ENCODE peak calls at places on chromosomes 13 and 19, in five cellular contexts. X is A549, O is heart right ventricle, K is HFF-Myc, U is AG09309. Y is an unnamed sample.

GRCh38 chr13:45472171-45472705 is 7.5 kb downstream of the COG3 start:
- DNase-seq in X (no peak), O (no peak), K (no peak), U (no peak), Y (no peak)

GRCh38 chr13:41944635-41945401 is 16.1 kb downstream of the VWA8 start:
- DNase-seq in X (peak), O (no peak), K (no peak), U (no peak), Y (no peak)

GRCh38 chr13:113109151-113110047 is 3.8 kb downstream of the F7 start:
- DNase-seq in X (no peak), O (no peak), K (no peak), U (no peak), Y (no peak)

GRCh38 chr19:49875801-49876421 is 1.2 kb downstream of the AKT1S1 start:
- DNase-seq in X (no peak), O (peak), K (no peak), U (no peak), Y (peak)

GRCh38 chr13:106493569-106493968 is 41.9 kb downstream of the EFNB2 start:
- DNase-seq in X (no peak), O (no peak), K (no peak), U (no peak), Y (no peak)

GRCh38 chr13:83620535-83621220 is 261.6 kb downstream of the SLITRK1 start:
- DNase-seq in X (no peak), O (no peak), K (no peak), U (peak), Y (no peak)

GRCh38 chr13:99312493-99312883 is 5.3 kb upstream of the GPR183 start:
- DNase-seq in X (no peak), O (peak), K (peak), U (peak), Y (no peak)

GRCh38 chr13:108426893-108427292 is 157.4 kb downstream of the TNFSF13B start:
- DNase-seq in X (no peak), O (no peak), K (no peak), U (no peak), Y (no peak)

GRCh38 chr13:59823495-59823894 is 340.2 kb downstream of the DIAPH3 start:
- DNase-seq in X (peak), O (no peak), K (peak), U (peak), Y (no peak)

GRCh38 chr13:45769072-45769471 is 67.0 kb downstream of the CBY2 start:
- DNase-seq in X (no peak), O (no peak), K (no peak), U (no peak), Y (no peak)

GRCh38 chr19:40231057-40231456 is 4.6 kb upstream of the CCNP start:
- DNase-seq in X (no peak), O (no peak), K (no peak), U (no peak), Y (no peak)
- TF ChIP-seq CTCF in X (no peak), O (no peak), K (no peak), U (no peak), Y (no peak)

GRCh38 chr13:88103824-88104223 is 432.7 kb downstream of the SLITRK5 start:
- DNase-seq in X (no peak), O (no peak), K (no peak), U (no peak), Y (no peak)
- H3K4me3 ChIP-seq in X (no peak), O (no peak), K (no peak), U (no peak), Y (no peak)

DNA sequence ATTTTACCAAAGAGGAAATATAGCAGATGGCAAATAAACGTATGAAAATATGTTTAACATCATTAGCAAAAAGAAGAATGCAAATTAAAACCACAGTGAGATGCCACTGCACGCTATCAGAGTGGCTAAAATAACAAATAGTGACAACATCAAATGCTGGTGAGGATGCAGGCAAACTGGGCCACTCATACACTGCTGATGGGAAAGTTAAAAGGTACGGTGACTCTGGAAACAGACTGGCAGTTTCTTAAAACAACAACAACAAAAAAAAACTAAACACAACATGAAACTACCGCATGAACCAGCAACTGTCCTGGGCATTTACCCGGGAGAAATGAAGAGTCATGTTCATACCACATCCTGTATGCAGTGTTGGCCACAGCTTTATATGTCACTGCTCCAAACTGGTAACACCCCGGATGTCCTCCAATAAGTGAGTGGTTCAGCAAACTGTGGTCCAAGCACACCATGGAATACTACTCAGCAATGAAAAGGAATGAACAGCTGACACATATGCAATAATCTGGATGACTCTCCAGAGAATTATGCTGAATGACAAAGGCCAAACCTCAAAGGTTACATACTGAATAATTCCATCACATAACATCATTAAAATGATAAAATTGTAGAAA is 22.3 kb downstream of the EPS15L1 start:
- DNase-seq in X (no peak), O (no peak), K (no peak), U (no peak), Y (no peak)
- TF ChIP-seq CTCF in X (no peak), O (no peak), K (no peak), U (no peak), Y (no peak)

DNA sequence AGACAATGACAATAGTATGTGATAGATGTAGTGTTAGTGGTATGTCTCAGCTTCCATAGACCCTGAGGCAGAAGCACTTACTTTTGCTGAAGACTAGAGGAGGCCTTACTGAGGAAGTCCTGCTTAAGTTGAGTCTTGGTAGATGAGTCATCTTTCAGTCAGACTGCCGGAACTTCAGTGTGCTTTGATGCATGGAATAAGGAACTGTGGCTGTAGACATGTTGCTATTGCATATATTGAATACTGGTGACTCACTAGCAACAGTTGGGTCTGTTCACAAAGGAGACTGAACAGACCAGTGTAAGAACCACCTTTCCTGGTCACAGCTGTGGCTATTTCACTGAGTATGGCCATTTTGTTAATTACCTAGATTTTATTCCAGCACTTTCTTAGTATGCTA is 1000.6 kb downstream of the OLFM4 start:
- DNase-seq in X (peak), O (no peak), K (no peak), U (no peak), Y (peak)
- H3K4me3 ChIP-seq in X (no peak), O (no peak), K (no peak), U (no peak), Y (no peak)

DNA sequence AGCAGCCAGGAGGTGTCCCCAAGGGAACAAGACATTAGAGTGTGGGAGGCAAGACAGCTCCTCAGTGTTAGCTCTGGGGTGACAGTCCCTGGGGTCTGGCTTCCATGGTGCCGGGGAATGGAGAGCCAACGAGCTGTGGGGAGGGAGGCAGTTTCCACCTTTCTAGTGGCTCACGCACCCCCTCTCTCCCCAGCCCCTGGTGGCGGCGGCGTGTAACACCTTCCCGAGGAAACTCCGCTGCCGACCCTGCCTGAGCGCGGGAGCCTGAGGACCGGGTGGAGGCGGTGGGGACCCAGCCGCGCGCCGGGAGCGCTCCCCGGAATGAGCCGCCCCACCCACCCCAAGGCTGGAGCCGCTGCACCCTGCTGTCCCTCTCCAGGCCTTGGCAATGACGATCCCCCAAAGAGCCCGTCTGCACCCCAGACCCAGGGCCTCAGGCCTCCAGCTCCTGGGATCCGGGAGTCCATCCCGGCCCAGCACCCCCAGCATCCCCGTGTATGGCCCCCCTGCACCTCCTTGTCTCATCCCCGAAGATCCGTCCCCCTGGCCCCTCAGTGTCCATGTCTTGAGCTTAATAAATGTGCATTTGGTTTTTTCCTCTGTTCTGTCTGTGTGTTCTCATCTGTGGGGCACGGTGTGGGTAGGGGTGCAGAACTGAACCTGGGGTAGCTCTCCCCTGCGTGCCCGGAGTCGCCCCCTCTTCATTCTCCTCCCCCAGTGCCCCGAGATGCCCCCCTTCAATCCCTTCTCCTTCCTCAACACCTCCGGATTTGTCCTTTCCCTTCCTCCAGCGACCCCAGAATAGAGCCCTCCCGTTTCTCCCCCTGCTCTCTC is 617 bp upstream of the FXYD5 start:
- DNase-seq in X (peak), O (no peak), K (no peak), U (no peak), Y (no peak)
- TF ChIP-seq CTCF in X (peak), O (peak), K (peak), U (peak), Y (peak)

DNA sequence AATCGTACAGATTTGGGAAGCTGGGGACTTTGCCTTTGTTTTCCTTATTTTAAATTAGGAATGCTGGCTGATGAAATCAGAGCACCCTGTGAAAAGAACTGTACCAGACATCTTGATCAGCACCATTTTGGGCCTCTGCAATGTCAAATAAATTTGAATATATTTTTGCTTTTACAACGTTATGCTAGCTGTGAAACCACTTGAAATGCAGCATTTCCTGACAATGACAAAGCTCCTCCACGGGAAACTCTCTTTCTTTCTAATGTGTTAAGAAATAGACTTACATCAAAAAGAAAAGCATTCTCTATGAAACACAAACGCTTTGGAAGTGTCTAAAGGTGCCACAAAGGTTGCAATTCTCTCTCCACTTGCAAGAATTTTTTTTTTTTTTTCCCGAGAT is 47.1 kb upstream of the MAP3K10 start:
- DNase-seq in X (no peak), O (no peak), K (no peak), U (no peak), Y (no peak)
- H3K4me3 ChIP-seq in X (no peak), O (no peak), K (no peak), U (no peak), Y (no peak)

GRCh38 chr19:1715540-1715939 is 37.8 kb upstream of the ONECUT3 start:
- DNase-seq in X (no peak), O (no peak), K (no peak), U (no peak), Y (no peak)
- TF ChIP-seq CTCF in X (no peak), O (no peak), K (no peak), U (no peak), Y (no peak)

GRCh38 chr19:31518216-31518615 is 169.0 kb upstream of the TSHZ3 start:
- DNase-seq in X (no peak), O (no peak), K (no peak), U (no peak), Y (no peak)

GRCh38 chr19:31517466-31518180 is 168.4 kb upstream of the TSHZ3 start:
- DNase-seq in X (no peak), O (no peak), K (no peak), U (no peak), Y (no peak)

GRCh38 chr19:31515931-31516330 is 166.7 kb upstream of the TSHZ3 start:
- DNase-seq in X (no peak), O (no peak), K (no peak), U (no peak), Y (no peak)

GRCh38 chr19:31518626-31519025 is 169.4 kb upstream of the TSHZ3 start:
- DNase-seq in X (no peak), O (no peak), K (no peak), U (no peak), Y (no peak)

DNA sequence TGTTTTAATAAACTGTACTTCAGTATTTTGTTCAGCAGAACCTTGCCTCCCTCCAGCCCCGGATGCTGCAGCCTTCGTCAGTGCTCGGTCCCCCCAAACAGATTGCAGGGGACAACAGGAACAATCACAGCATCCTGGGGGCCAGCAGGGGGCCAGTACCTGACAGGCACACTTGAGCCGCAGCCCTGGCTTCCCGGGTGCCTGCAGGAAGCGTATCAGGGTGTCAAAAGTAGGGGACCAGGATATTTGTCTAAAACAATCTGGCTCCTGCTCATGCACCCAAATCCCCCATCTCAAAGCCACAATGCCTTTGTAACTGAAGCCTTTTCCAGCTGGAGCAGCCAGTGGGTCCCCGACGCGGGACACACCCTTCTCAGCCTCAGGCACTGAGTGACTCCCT is 167.5 kb upstream of the TSHZ3 start:
- DNase-seq in X (no peak), O (no peak), K (no peak), U (no peak), Y (no peak)
- H3K4me3 ChIP-seq in X (no peak), O (no peak), K (no peak), U (no peak), Y (no peak)

Y was measured in pancreas.